ENCODE peak calls at places on chromosomes 13 and 19, in seven cellular contexts. N, G, C, S, X, E and I are unnamed samples.
A peak's percentile ranks its signal among the peaks of the same experiment; 100 is the strongest.

GRCh38 chr19:51783373-51783772 is 11.6 kb upstream of the FPR3 start:
- DNase-seq in E (no peak), G (no peak), C (no peak), X (no peak), S (no peak), N (no peak), I (no peak)

GRCh38 chr13:35283856-35284255 is 192.6 kb downstream of the MAB21L1 start:
- DNase-seq in G (no peak), S (peak; percentile 5), X (no peak), E (no peak), C (no peak), N (no peak), I (no peak)

GRCh38 chr13:98285317-98285716 is 108.2 kb upstream of the RNF113B start:
- DNase-seq in G (no peak), E (no peak), S (no peak), N (no peak), X (no peak), C (no peak), I (no peak)

GRCh38 chr19:46133777-46134231 is 9.3 kb upstream of the IGFL3 start:
- DNase-seq in X (no peak), G (no peak), N (no peak), C (no peak), S (peak; percentile 21), E (no peak), I (peak; percentile 13)

GRCh38 chr13:41995946-41996345 is 35.0 kb upstream of the VWA8 start:
- DNase-seq in C (no peak), S (peak; percentile 21), G (no peak), X (no peak), E (no peak), N (no peak), I (no peak)

GRCh38 chr19:37699057-37699456 is 20.5 kb downstream of the ZNF607 start:
- DNase-seq in S (no peak), E (no peak), N (no peak), C (no peak), G (no peak), X (no peak), I (no peak)

GRCh38 chr19:42512743-42513304 is 15.5 kb downstream of the CEACAM1 start:
- DNase-seq in G (no peak), S (no peak), N (no peak), E (no peak), C (no peak), X (no peak), I (no peak)

GRCh38 chr13:112690242-112690943 is 555 bp downstream of the ATP11A start:
- DNase-seq in G (peak; percentile 81), E (no peak), S (peak; percentile 37), N (peak; percentile 48), X (peak; percentile 73), C (no peak), I (no peak)

GRCh38 chr13:21055511-21056045 is 5.8 kb downstream of the LATS2 start:
- DNase-seq in S (no peak), N (no peak), E (no peak), X (peak; percentile 46), G (no peak), C (no peak), I (no peak)

GRCh38 chr13:23858586-23858985 is 30.6 kb downstream of the MIPEP start:
- DNase-seq in S (peak; percentile 31), G (no peak), E (no peak), N (no peak), C (no peak), X (no peak), I (no peak)

GRCh38 chr13:24251525-24251924 is 57.9 kb upstream of the C1QTNF9 start:
- DNase-seq in N (no peak), E (no peak), G (no peak), C (no peak), X (no peak), S (no peak), I (no peak)

GRCh38 chr13:44197791-44198770 is 175.5 kb upstream of the SERP2 start:
- DNase-seq in E (no peak), X (no peak), G (peak; percentile 36), S (peak; percentile 43), C (no peak), N (no peak), I (no peak)

GRCh38 chr19:5298502-5298901 is 42.1 kb downstream of the PTPRS start:
- DNase-seq in G (no peak), C (no peak), X (peak; percentile 35), E (peak; percentile 78), S (no peak), N (peak; percentile 64), I (no peak)

GRCh38 chr13:112686987-112687386 is 2.9 kb upstream of the ATP11A start:
- DNase-seq in S (no peak), E (no peak), N (no peak), G (no peak), X (no peak), C (no peak), I (no peak)

GRCh38 chr19:370641-371330 is 26.2 kb upstream of the MIER2 start:
- DNase-seq in G (no peak), S (no peak), X (no peak), N (no peak), E (no peak), C (no peak), I (no peak)

GRCh38 chr19:47476438-47476972 is 4.8 kb upstream of the SLC8A2 start:
- DNase-seq in G (no peak), C (no peak), S (no peak), N (no peak), X (peak; percentile 32), E (no peak), I (no peak)

GRCh38 chr13:111204438-111205177 is 89.5 kb downstream of the ARHGEF7 start:
- DNase-seq in C (no peak), S (peak; percentile 86), E (no peak), X (peak; percentile 75), G (no peak), N (no peak), I (no peak)

GRCh38 chr13:74452176-74452575 is 318.0 kb upstream of the KLF12 start:
- DNase-seq in G (no peak), N (no peak), S (no peak), E (no peak), X (no peak), C (no peak), I (no peak)

GRCh38 chr13:111335263-111335662 is 14.8 kb downstream of the TEX29 start:
- DNase-seq in N (no peak), C (no peak), G (no peak), S (no peak), X (no peak), E (no peak), I (no peak)

GRCh38 chr19:57068921-57069697 is 50.7 kb upstream of the USP29 start:
- DNase-seq in E (no peak), X (no peak), N (no peak), S (no peak), G (no peak), C (no peak), I (no peak)

GRCh38 chr13:98466634-98467236 is 110.2 kb downstream of the STK24 start:
- DNase-seq in S (peak; percentile 57), N (no peak), E (no peak), X (no peak), G (peak; percentile 52), C (no peak), I (no peak)

GRCh38 chr19:41298327-41298964 is 11.5 kb upstream of the CCDC97 start:
- DNase-seq in S (peak; percentile 81), X (peak; percentile 88), E (peak; percentile 80), G (peak; percentile 87), C (no peak), N (peak; percentile 62), I (no peak)

GRCh38 chr13:20424959-20425358 is 100.7 kb downstream of the CRYL1 start:
- DNase-seq in G (no peak), N (no peak), E (no peak), X (no peak), S (peak; percentile 51), C (no peak), I (no peak)

GRCh38 chr13:22455036-22455435 is 725.7 kb upstream of the SGCG start:
- DNase-seq in N (no peak), C (no peak), X (no peak), G (no peak), S (no peak), E (no peak), I (no peak)

GRCh38 chr13:22449251-22449650 is 731.5 kb upstream of the SGCG start:
- DNase-seq in G (no peak), X (no peak), S (no peak), C (no peak), E (no peak), N (no peak), I (no peak)

GRCh38 chr13:22454586-22454985 is 726.2 kb upstream of the SGCG start:
- DNase-seq in N (no peak), C (no peak), S (peak; percentile 46), E (no peak), X (no peak), G (peak; percentile 15), I (peak; percentile 13)

GRCh38 chr13:22447132-22447886 is 733.5 kb upstream of the SGCG start:
- DNase-seq in C (no peak), X (no peak), S (no peak), E (no peak), G (peak; percentile 60), N (no peak), I (no peak)

DNA sequence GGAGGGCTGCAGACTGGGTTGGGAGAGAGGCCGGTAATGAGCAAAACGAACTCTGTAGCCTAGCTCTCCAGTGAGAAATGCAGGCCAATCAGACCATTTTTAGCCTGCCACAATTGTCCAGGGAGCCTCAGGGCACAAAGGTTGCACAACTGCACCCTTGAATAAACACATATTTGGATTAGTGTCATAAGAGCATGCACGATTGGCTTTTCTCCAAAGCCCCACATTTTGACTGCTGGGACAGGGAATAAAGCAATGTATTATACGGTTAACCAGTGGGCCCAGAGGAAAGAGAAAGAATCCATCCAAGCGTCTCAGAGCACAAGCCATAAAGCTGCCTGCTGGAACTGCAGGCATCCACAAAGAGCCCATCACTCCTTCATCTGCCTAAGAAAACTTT is 729.4 kb upstream of the SGCG start:
- DNase-seq in S (peak; percentile 39), X (peak; percentile 53), N (no peak), E (peak; percentile 64), G (no peak), C (no peak), I (no peak)
- H3K27me3 ChIP-seq in S (no peaks in the 10 kb centered on the region), X (no peaks in the 10 kb centered on the region), N (no peaks in the 10 kb centered on the region), E (no peaks in the 10 kb centered on the region), G (no peaks in the 10 kb centered on the region), C (no peaks in the 10 kb centered on the region), I (no peaks in the 10 kb centered on the region)

GRCh38 chr19:21423057-21424041 is 26.4 kb downstream of the ZNF493 start:
- DNase-seq in S (no peak), E (no peak), G (no peak), C (no peak), X (no peak), N (no peak), I (no peak)
- H3K9me3 ChIP-seq in S (no peaks in the 10 kb centered on the region), E (peaks cover 92% of the 10 kb centered on the region), G (peaks cover 8% of the 10 kb centered on the region), C (peaks cover 28% of the 10 kb centered on the region), X (peaks cover 90% of the 10 kb centered on the region), N (no peaks in the 10 kb centered on the region), I (peaks cover 4% of the 10 kb centered on the region)

DNA sequence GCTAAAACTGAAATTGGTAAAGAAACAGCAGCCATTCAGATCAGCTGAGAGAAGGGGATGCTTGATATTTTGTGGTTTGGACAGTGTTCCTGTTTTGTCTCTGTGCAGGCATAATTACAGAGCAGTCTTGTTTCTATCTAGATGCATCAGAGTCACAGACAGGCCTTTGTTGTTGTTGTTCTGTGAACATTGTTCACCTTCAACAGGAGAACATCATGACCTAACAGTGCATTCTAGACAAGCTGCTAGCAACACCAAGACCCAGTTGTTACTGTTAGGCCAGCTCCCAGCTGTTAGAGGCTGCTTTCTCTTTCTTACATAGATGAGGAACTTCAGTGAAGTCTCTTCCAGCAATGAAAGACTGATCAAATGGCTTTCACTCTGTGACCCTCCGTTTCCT is 8.5 kb upstream of the LSR start:
- DNase-seq in S (no peak), C (no peak), E (no peak), N (no peak), G (no peak), X (no peak), I (no peak)
- H3K27me3 ChIP-seq in S (no peaks in the 10 kb centered on the region), C (peaks cover 35% of the 10 kb centered on the region), E (no peaks in the 10 kb centered on the region), N (no peaks in the 10 kb centered on the region), G (no peaks in the 10 kb centered on the region), X (no peaks in the 10 kb centered on the region), I (no peaks in the 10 kb centered on the region)

GRCh38 chr13:108921238-108921637 is 291.8 kb downstream of the MYO16 start:
- DNase-seq in G (no peak), X (no peak), S (no peak), E (no peak), C (no peak), N (no peak), I (no peak)
- H3K9me3 ChIP-seq in G (no peaks in the 10 kb centered on the region), X (no peaks in the 10 kb centered on the region), S (no peaks in the 10 kb centered on the region), E (no peaks in the 10 kb centered on the region), C (no peaks in the 10 kb centered on the region), N (no peaks in the 10 kb centered on the region), I (no peaks in the 10 kb centered on the region)